ENCODE peak calls at places on chromosome 16, in five cellular contexts. G, F, B, U and T are unnamed samples.

GRCh38 chr16:66908116-66908515 is 10.6 kb downstream of the CDH16 start:
- DNase-seq in G (no peak), F (no peak), B (no peak), U (no peak), T (no peak)

GRCh38 chr16:27229891-27230470 is 26.7 kb downstream of the KDM8 start:
- DNase-seq in G (no peak), F (no peak), B (no peak), U (no peak), T (no peak)

GRCh38 chr16:84548971-84549844 is 44.7 kb upstream of the MEAK7 start:
- DNase-seq in G (no peak), F (no peak), B (no peak), U (peak; percentile 24), T (no peak)

GRCh38 chr16:55329791-55330190 is 5.8 kb downstream of the IRX6 start:
- DNase-seq in G (no peak), F (no peak), B (no peak), U (no peak), T (no peak)

GRCh38 chr16:15777533-15778203 is 79.2 kb downstream of the MYH11 start:
- DNase-seq in G (peak; percentile 27), F (peak; percentile 6), B (no peak), U (no peak), T (peak; percentile 56)

GRCh38 chr16:67451061-67451703 is 20.3 kb downstream of the HSD11B2 start:
- DNase-seq in G (no peak), F (no peak), B (no peak), U (no peak), T (no peak)

GRCh38 chr16:88013766-88014165 is 62.5 kb downstream of the BANP start:
- DNase-seq in G (no peak), F (no peak), B (no peak), U (no peak), T (no peak)

GRCh38 chr16:85415196-85415988 is 197.7 kb upstream of the GSE1 start:
- DNase-seq in G (no peak), F (no peak), B (peak; percentile 84), U (no peak), T (no peak)

GRCh38 chr16:49876716-49877129 is 20.8 kb upstream of the ZNF423 start:
- DNase-seq in G (no peak), F (no peak), B (peak; percentile 94), U (no peak), T (peak; percentile 25)

GRCh38 chr16:87374313-87374712 is 9.3 kb downstream of the FBXO31 start:
- DNase-seq in G (no peak), F (no peak), B (no peak), U (no peak), T (no peak)

GRCh38 chr16:30526137-30526822 is at the start of gene ZNF768:
- DNase-seq in G (peak; percentile 7), F (no peak), B (peak; percentile 90), U (no peak), T (peak; percentile 64)

GRCh38 chr16:928526-928925 is 42.3 kb downstream of the LMF1 start:
- DNase-seq in G (no peak), F (no peak), B (no peak), U (no peak), T (no peak)

GRCh38 chr16:85303354-85303883 is 191.1 kb upstream of the CIBAR2 start:
- DNase-seq in G (no peak), F (no peak), B (no peak), U (peak; percentile 64), T (no peak)